ENCODE peak calls at places on chromosome 22, in eight cellular contexts. S is cardiac muscle cell; R is SHP77; E is CD8-positive, alpha-beta memory T cell; Z is stimulated activated CD8-positive, alpha-beta memory T cell treated with anti-CD3 and anti-CD28 coated beads, Interleukin-7, amount 100 ng/mL, for 48 hours; V is HuH-7; I is NAMALWA; G is astrocyte of the cerebellum. H is an unnamed sample.

GRCh38 chr22:47837703-47838102 is 1075.3 kb downstream of the TBC1D22A start:
- DNase-seq in R (peak; percentile 25), G (no peak), I (peak; percentile 68), Z (no peak), E (no peak), S (no peak), V (peak; percentile 15), H (no peak)

GRCh38 chr22:18950141-18950540 is 14.0 kb upstream of the PRODH start:
- DNase-seq in I (no peak), V (no peak), G (no peak), R (no peak), Z (no peak), E (no peak), S (no peak), H (peak; percentile 41)

GRCh38 chr22:44449061-44449682 is 48.9 kb downstream of the RTL6 start:
- DNase-seq in S (no peak), V (no peak), E (no peak), R (no peak), Z (no peak), I (no peak), G (peak; percentile 76), H (no peak)

GRCh38 chr22:37659066-37659896 is 758 bp downstream of the PDXP start:
- DNase-seq in V (peak; percentile 77), R (no peak), E (no peak), I (peak; percentile 46), S (no peak), Z (no peak), G (no peak), H (no peak)

GRCh38 chr22:21069375-21069774 is 23.6 kb downstream of the LRRC74B start:
- DNase-seq in E (no peak), V (no peak), I (no peak), R (no peak), S (no peak), G (no peak), Z (no peak), H (no peak)

GRCh38 chr22:24485608-24486007 is 9.5 kb upstream of the UPB1 start:
- DNase-seq in S (no peak), V (no peak), Z (no peak), R (no peak), I (no peak), G (no peak), E (no peak), H (no peak)

GRCh38 chr22:47575291-47575690 is 812.8 kb downstream of the TBC1D22A start:
- DNase-seq in G (no peak), V (no peak), S (no peak), E (no peak), Z (no peak), I (no peak), R (peak; percentile 49), H (no peak)

GRCh38 chr22:41482319-41482935 is 13.5 kb downstream of the ACO2 start:
- DNase-seq in R (no peak), G (no peak), V (no peak), E (no peak), S (no peak), Z (no peak), I (no peak), H (no peak)

GRCh38 chr22:36397081-36397766 is 9.5 kb upstream of the MYH9 start:
- DNase-seq in S (no peak), Z (no peak), I (no peak), V (no peak), R (no peak), E (no peak), G (no peak), H (no peak)

GRCh38 chr22:29443452-29443851 is 5.1 kb downstream of the RFPL1 start:
- DNase-seq in R (no peak), G (no peak), S (no peak), Z (no peak), E (no peak), V (no peak), I (no peak), H (no peak)

GRCh38 chr22:43273902-43274484 is 69.2 kb downstream of the SCUBE1 start:
- DNase-seq in S (peak; percentile 75), V (peak; percentile 94), R (peak; percentile 36), G (peak; percentile 13), Z (peak; percentile 4), E (peak; percentile 55), I (peak; percentile 71), H (no peak)

GRCh38 chr22:50342651-50343540 is at the start of gene PPP6R2:
- DNase-seq in R (peak; percentile 65), E (peak; percentile 90), G (no peak), V (peak; percentile 75), I (peak; percentile 81), Z (peak; percentile 72), S (peak; percentile 87), H (peak; percentile 91)

GRCh38 chr22:30386960-30387848 is at the start of gene RNF215:
- DNase-seq in V (peak; percentile 91), G (peak; percentile 35), Z (peak; percentile 41), R (peak; percentile 66), E (peak; percentile 82), S (peak; percentile 91), I (peak; percentile 88), H (no peak)

GRCh38 chr22:23696326-23696851 is 5.6 kb downstream of the RGL4 start:
- DNase-seq in Z (peak; percentile 78), G (no peak), I (peak; percentile 69), S (no peak), V (no peak), R (no peak), E (peak; percentile 88), H (peak; percentile 65)

GRCh38 chr22:18927020-18927419 is 9.1 kb downstream of the PRODH start:
- DNase-seq in V (no peak), S (no peak), R (no peak), Z (no peak), G (no peak), E (no peak), I (no peak), H (no peak)

GRCh38 chr22:49566141-49566541 is 261.5 kb downstream of the BRD1 start:
- DNase-seq in V (no peak), R (no peak), I (no peak), Z (no peak), E (no peak), G (no peak), S (no peak), H (no peak)

GRCh38 chr22:28497188-28497587 is 182.5 kb downstream of the TTC28 start:
- DNase-seq in S (no peak), R (no peak), E (no peak), Z (no peak), V (no peak), G (no peak), I (no peak), H (no peak)

GRCh38 chr22:45239378-45240136 is 1.1 kb downstream of the KIAA0930 start:
- DNase-seq in E (no peak), I (peak; percentile 21), Z (no peak), G (no peak), V (no peak), R (no peak), S (no peak), H (no peak)

GRCh38 chr22:46578824-46579561 is 41.2 kb upstream of the GRAMD4 start:
- DNase-seq in Z (no peak), S (no peak), R (no peak), E (no peak), V (peak; percentile 70), G (peak; percentile 43), I (no peak), H (no peak)

GRCh38 chr22:48654492-48654891 is 1173.2 kb downstream of the BRD1 start:
- DNase-seq in Z (no peak), R (no peak), I (no peak), V (no peak), G (no peak), S (no peak), E (no peak), H (no peak)

GRCh38 chr22:38238519-38239051 is 34.2 kb downstream of the TMEM184B start:
- DNase-seq in I (no peak), S (no peak), R (no peak), Z (no peak), V (no peak), E (no peak), G (no peak), H (no peak)

GRCh38 chr22:35733742-35734516 is 16.3 kb downstream of the APOL5 start:
- DNase-seq in S (no peak), R (no peak), I (no peak), V (no peak), G (no peak), Z (no peak), E (no peak), H (no peak)

GRCh38 chr22:26656896-26657851 is at the start of gene MIAT:
- DNase-seq in V (no peak), G (no peak), E (peak; percentile 83), I (no peak), S (no peak), R (peak; percentile 52), Z (peak; percentile 53), H (no peak)

GRCh38 chr22:35274154-35274871 is 17.0 kb downstream of the HMGXB4 start:
- DNase-seq in G (no peak), I (no peak), S (no peak), E (no peak), R (no peak), V (no peak), Z (no peak), H (no peak)

GRCh38 chr22:30204742-30205111 is 41.8 kb downstream of the LIF start:
- DNase-seq in S (no peak), Z (no peak), G (peak; percentile 70), R (peak; percentile 81), E (no peak), I (no peak), V (no peak), H (no peak)

GRCh38 chr22:30556388-30556787 is 9.8 kb upstream of the SEC14L6 start:
- DNase-seq in I (no peak), Z (no peak), R (no peak), G (no peak), S (no peak), V (no peak), E (no peak), H (no peak)